ENCODE peak calls at places on chromosomes 6 and 20, in six cellular contexts. M, A, L, P, C and Y are unnamed samples. For H3K4me1, the result is how much of the 10 kb centered on the place peaks cover.

GRCh38 chr6:170011233-170012142 is 260.1 kb downstream of the ERMARD start:
- DNase-seq in A (no peak), P (no peak), C (no peak), M (no peak), L (no peak), Y (no peak)

GRCh38 chr20:3729811-3730550 is 2.5 kb upstream of the HSPA12B start:
- DNase-seq in L (no peak), M (no peak), C (no peak), A (no peak), P (no peak), Y (no peak)

GRCh38 chr6:167828325-167828956 is 1.7 kb downstream of the AFDN start:
- DNase-seq in A (no peak), L (no peak), P (no peak), C (no peak), M (no peak), Y (no peak)

GRCh38 chr20:35232575-35232974 is 6.1 kb downstream of the MMP24 start:
- DNase-seq in C (no peak), A (no peak), L (no peak), P (no peak), M (no peak), Y (no peak)

GRCh38 chr6:156256161-156256560 is 521.0 kb upstream of the ARID1B start:
- DNase-seq in C (no peak), M (no peak), A (no peak), P (no peak), L (no peak), Y (no peak)

GRCh38 chr6:67102743-67103142 is 1395.7 kb upstream of the EYS start:
- DNase-seq in C (no peak), M (no peak), A (no peak), P (no peak), L (no peak), Y (no peak)

GRCh38 chr6:22614541-22614940 is 45.2 kb downstream of the HDGFL1 start:
- DNase-seq in A (no peak), M (no peak), P (no peak), C (no peak), L (no peak), Y (no peak)

GRCh38 chr6:162379762-162380409 is 347.7 kb downstream of the PRKN start:
- DNase-seq in A (no peak), M (no peak), C (no peak), P (no peak), L (no peak), Y (no peak)

GRCh38 chr6:163291622-163292021 is 122.9 kb upstream of the QKI start:
- DNase-seq in M (no peak), P (no peak), L (no peak), A (no peak), C (no peak), Y (no peak)

GRCh38 chr6:98566126-98566525 is 268.2 kb upstream of the POU3F2 start:
- DNase-seq in A (no peak), P (no peak), M (no peak), C (no peak), L (no peak), Y (no peak)

GRCh38 chr6:36039113-36039512 is 11.5 kb downstream of the MAPK14 start:
- DNase-seq in A (no peak), C (no peak), P (no peak), L (no peak), M (no peak), Y (no peak)

GRCh38 chr20:41134362-41135186 is 2.8 kb upstream of the PLCG1 start:
- DNase-seq in L (no peak), A (no peak), M (no peak), C (no peak), P (no peak), Y (no peak)

GRCh38 chr6:121881974-121882667 is 446.7 kb downstream of the GJA1 start:
- DNase-seq in M (no peak), A (no peak), P (no peak), C (no peak), L (no peak), Y (no peak)

GRCh38 chr20:1934578-1935573 is 39.7 kb downstream of the SIRPA start:
- DNase-seq in A (no peak), L (no peak), M (no peak), C (peak), P (no peak), Y (no peak)

GRCh38 chr6:160065200-160065599 is 56.4 kb upstream of the SLC22A1 start:
- DNase-seq in C (no peak), M (no peak), L (no peak), P (no peak), A (no peak), Y (no peak)

GRCh38 chr6:158269657-158270056 is 42.6 kb upstream of the TULP4 start:
- DNase-seq in M (peak), C (no peak), L (no peak), P (no peak), A (no peak), Y (no peak)

GRCh38 chr6:1479095-1479494 is 89.7 kb downstream of the FOXF2 start:
- DNase-seq in L (no peak), A (no peak), C (no peak), M (no peak), P (no peak), Y (no peak)

GRCh38 chr20:13492001-13492480 is 146.7 kb downstream of the TASP1 start:
- DNase-seq in L (no peak), C (no peak), M (peak), A (peak), P (no peak), Y (no peak)

GRCh38 chr20:577167-577791 is 32.8 kb downstream of the TCF15 start:
- DNase-seq in A (peak), C (no peak), M (peak), L (no peak), P (peak), Y (no peak)

GRCh38 chr6:126643352-126643751 is 303.4 kb downstream of the CENPW start:
- DNase-seq in M (no peak), P (no peak), C (peak), A (no peak), L (no peak), Y (no peak)

GRCh38 chr6:44304282-44305199 is 8.6 kb downstream of the AARS2 start:
- DNase-seq in M (peak), A (peak), L (no peak), C (peak), P (peak), Y (no peak)

GRCh38 chr20:1423625-1424106 is 30.8 kb upstream of the FKBP1A start:
- DNase-seq in L (no peak), C (no peak), A (no peak), P (peak), M (peak), Y (no peak)

GRCh38 chr20:31988430-31989015 is 20.6 kb downstream of the XKR7 start:
- DNase-seq in L (no peak), C (no peak), P (no peak), A (no peak), M (no peak), Y (no peak)

GRCh38 chr6:169986171-169986847 is 234.9 kb downstream of the ERMARD start:
- DNase-seq in M (no peak), A (no peak), L (no peak), P (no peak), C (no peak), Y (no peak)

GRCh38 chr20:49283176-49283702 is 5.4 kb upstream of the ZNFX1 start:
- DNase-seq in P (no peak), C (no peak), L (no peak), A (no peak), M (no peak), Y (no peak)

GRCh38 chr6:97790926-97791590 is 508.0 kb upstream of the MMS22L start:
- DNase-seq in P (no peak), M (no peak), A (no peak), C (no peak), L (no peak), Y (no peak)

GRCh38 chr6:38152620-38153019 is 333.1 kb downstream of the ZFAND3 start:
- DNase-seq in A (no peak), L (no peak), M (no peak), P (no peak), C (no peak), Y (no peak)

GRCh38 chr6:313917-314316 is 21.6 kb downstream of the DUSP22 start:
- DNase-seq in C (no peak), A (no peak), P (no peak), M (no peak), L (no peak), Y (no peak)

GRCh38 chr6:38804368-38804767 is 89.3 kb downstream of the DNAH8 start:
- DNase-seq in M (no peak), A (no peak), L (no peak), C (no peak), P (no peak), Y (no peak)

GRCh38 chr20:51396365-51396909 is 146.1 kb downstream of the NFATC2 start:
- DNase-seq in C (no peak), L (no peak), M (no peak), A (no peak), P (no peak), Y (no peak)

GRCh38 chr6:106360410-106360988 is at the start of gene CRYBG1:
- DNase-seq in L (no peak), M (peak), P (peak), C (peak), A (peak), Y (no peak)

GRCh38 chr20:49542514-49542991 is 25.4 kb downstream of the PTGIS start:
- DNase-seq in A (no peak), P (no peak), M (no peak), C (no peak), L (no peak), Y (no peak)

GRCh38 chr6:127554435-127555006 is 22.5 kb upstream of the C6orf58 start:
- DNase-seq in A (peak), M (peak), C (peak), P (peak), L (no peak), Y (no peak)

GRCh38 chr20:48338717-48339116 is 489.1 kb downstream of the PREX1 start:
- DNase-seq in C (no peak), M (no peak), A (no peak), P (no peak), L (no peak), Y (no peak)

DNA sequence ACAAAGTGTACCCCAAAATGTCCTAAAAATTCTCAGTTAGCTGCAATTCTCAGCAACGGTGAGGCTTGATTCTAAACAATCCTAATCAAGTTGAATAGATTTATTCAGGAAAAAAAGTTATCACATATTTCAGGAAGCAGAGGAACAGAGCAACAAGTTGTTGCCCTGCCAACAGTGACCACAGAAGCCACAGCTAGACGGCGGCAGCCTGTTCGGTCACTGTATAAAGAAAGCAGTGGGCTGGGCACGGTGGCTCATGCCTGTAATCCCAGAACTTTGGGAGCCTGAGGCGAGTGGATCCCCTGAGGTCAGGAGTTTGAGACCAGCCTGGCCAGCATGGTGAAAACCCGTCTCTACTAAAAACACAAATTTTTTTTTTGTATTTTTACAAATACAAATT is 171.2 kb upstream of the BMP5 start:
- DNase-seq in C (no peak), A (no peak), M (no peak), L (no peak), P (no peak), Y (no peak)
- TF ChIP-seq REST in C (no peak), A (no peak), M (no peak), L (no peak), P (no peak), Y (no peak)

GRCh38 chr6:33200234-33201146 is at the start of the genes RXRB and SLC39A7:
- DNase-seq in L (peak), A (peak), P (peak), M (peak), C (peak), Y (peak)

GRCh38 chr6:33198159-33198852 is 2.2 kb downstream of the RXRB start:
- DNase-seq in M (no peak), L (no peak), P (no peak), A (no peak), C (no peak), Y (no peak)

GRCh38 chr6:33198853-33199436 is 1.5 kb downstream of the RXRB start:
- DNase-seq in L (no peak), M (no peak), A (no peak), P (no peak), C (no peak), Y (no peak)

GRCh38 chr6:33201147-33201545 is 479 bp downstream of the SLC39A7 start:
- DNase-seq in P (no peak), L (no peak), A (no peak), C (peak), M (no peak), Y (no peak)

DNA sequence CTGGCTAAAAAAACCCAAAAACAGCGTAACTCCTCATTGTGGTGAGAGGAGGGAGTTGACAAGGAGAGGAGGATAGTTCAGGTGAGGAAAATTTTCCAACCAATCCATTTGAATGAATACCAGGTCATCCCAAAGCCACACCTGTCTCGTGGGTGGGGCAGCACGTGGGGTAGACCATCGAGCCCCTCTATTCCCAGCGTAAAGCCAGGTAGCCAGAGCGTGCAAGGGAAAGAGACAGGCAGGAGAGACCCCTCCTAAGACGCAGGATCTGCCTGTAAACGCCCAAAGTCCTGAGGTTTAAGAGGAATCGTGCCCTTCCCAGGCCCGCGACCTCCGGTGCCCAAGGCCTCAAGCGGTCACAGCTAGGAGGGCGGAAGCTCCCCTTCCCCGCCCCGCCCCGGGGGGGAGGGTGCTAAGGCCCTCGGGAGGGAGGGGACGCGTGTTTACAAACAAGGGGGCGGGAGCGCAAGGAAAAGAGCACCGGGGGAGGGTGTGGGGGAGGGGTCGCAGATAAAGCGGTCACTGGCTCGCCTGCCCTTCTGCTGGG is 705 bp downstream of the RXRB start:
- DNase-seq in M (peak), C (peak), P (peak), L (no peak), A (peak), Y (no peak)
- H3K4me1 ChIP-seq in M (under half), C (under half), P (under half), L (under half), A (under half), Y (under half)

GRCh38 chr20:25281541-25281991 is 33.7 kb downstream of the PYGB start:
- DNase-seq in C (no peak), L (peak), P (no peak), A (no peak), M (no peak), Y (no peak)
- TF ChIP-seq REST in C (no peak), L (no peak), P (no peak), A (no peak), M (no peak), Y (no peak)

GRCh38 chr6:42026540-42026939 is 23.8 kb upstream of the TAF8 start:
- DNase-seq in C (no peak), P (no peak), M (no peak), A (no peak), L (no peak), Y (no peak)

GRCh38 chr6:42029881-42030280 is 20.4 kb upstream of the TAF8 start:
- DNase-seq in A (no peak), M (no peak), L (no peak), C (no peak), P (no peak), Y (no peak)

GRCh38 chr6:42028234-42029061 is 21.9 kb upstream of the TAF8 start:
- DNase-seq in M (no peak), P (no peak), C (no peak), L (no peak), A (peak), Y (no peak)

GRCh38 chr6:42030585-42031506 is 19.5 kb upstream of the TAF8 start:
- DNase-seq in A (no peak), P (no peak), M (peak), L (no peak), C (peak), Y (no peak)

GRCh38 chr6:42029062-42029685 is 21.1 kb upstream of the TAF8 start:
- DNase-seq in A (no peak), C (no peak), M (no peak), L (no peak), P (no peak), Y (no peak)
- H3K4me1 ChIP-seq in A (under half), C (under half), M (under half), L (under half), P (under half), Y (under half)

DNA sequence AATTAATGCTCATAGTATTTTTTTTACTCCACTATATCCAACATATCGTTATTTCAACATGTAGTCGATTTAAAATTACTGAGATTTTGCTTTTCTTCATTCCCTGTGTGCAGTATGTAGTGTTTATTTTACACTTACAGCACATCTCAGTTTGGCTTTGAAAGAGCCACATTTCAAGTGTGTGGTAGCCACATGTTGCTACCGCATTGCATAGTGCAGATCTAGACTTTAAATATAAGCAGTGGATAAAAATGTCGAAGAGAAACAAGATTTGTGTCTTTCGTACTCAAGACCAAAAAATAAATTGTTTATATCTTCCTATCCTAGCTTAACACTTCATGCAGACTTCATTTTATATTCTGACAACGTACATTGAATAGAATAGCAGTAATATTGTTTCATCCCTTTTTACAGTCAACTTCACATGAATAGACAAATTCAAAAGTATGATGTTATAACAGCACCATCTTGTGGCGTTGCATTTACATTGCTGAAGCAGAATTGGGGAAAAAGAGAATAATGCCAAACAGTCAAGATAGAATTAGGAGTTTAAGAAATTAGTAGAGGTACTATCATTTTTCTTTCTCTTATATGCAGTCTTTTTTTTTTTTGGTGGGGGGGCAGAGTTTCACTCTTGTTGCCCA is 29.9 kb downstream of the FBXO5 start:
- DNase-seq in L (no peak), P (peak), A (peak), M (peak), C (peak), Y (peak)
- TF ChIP-seq REST in L (no peak), P (no peak), A (no peak), M (no peak), C (no peak), Y (no peak)

GRCh38 chr20:17651761-17652388 is 30.2 kb downstream of the RRBP1 start:
- DNase-seq in L (no peak), A (no peak), M (no peak), C (no peak), P (no peak), Y (no peak)
- H3K4me1 ChIP-seq in L (under half), A (under half), M (under half), C (under half), P (under half), Y (half or more)

GRCh38 chr20:63530788-63531160 is 6.4 kb downstream of the PTK6 start:
- DNase-seq in A (no peak), P (no peak), C (peak), L (no peak), M (no peak), Y (no peak)
- TF ChIP-seq REST in A (no peak), P (no peak), C (no peak), L (no peak), M (no peak), Y (no peak)

GRCh38 chr6:15480546-15480945 is 182.3 kb downstream of the DTNBP1 start:
- DNase-seq in P (no peak), L (no peak), M (no peak), C (no peak), A (no peak), Y (no peak)
- H3K4me1 ChIP-seq in P (under half), L (under half), M (half or more), C (under half), A (under half), Y (under half)

GRCh38 chr20:61442718-61443117 is 190.7 kb downstream of the CDH4 start:
- DNase-seq in M (no peak), A (no peak), C (no peak), L (no peak), P (no peak), Y (no peak)

GRCh38 chr20:61439251-61439650 is 187.2 kb downstream of the CDH4 start:
- DNase-seq in M (no peak), A (no peak), P (no peak), C (no peak), L (no peak), Y (no peak)

GRCh38 chr20:61442075-61442670 is 190.1 kb downstream of the CDH4 start:
- DNase-seq in A (no peak), C (no peak), L (no peak), P (no peak), M (no peak), Y (no peak)

GRCh38 chr20:61441537-61441936 is 189.5 kb downstream of the CDH4 start:
- DNase-seq in M (no peak), A (no peak), L (no peak), P (no peak), C (no peak), Y (no peak)

GRCh38 chr20:61440548-61441055 is 188.5 kb downstream of the CDH4 start:
- DNase-seq in P (no peak), A (no peak), L (no peak), C (no peak), M (no peak), Y (no peak)
- TF ChIP-seq REST in P (no peak), A (no peak), L (no peak), C (no peak), M (no peak), Y (no peak)